ENCODE peak calls at places on chromosomes 4 and X, in seven cellular contexts. F, R, B, A, P, T and H are unnamed samples.

GRCh38 chrX:111133389-111133788 is 37.4 kb downstream of the PAK3 start:
- DNase-seq in F (no peak), P (no peak), A (no peak), T (no peak), B (peak), R (no peak), H (no peak)

GRCh38 chr4:25457053-25457715 is 80.1 kb downstream of the ANAPC4 start:
- DNase-seq in P (no peak), B (peak), R (no peak), T (peak), A (no peak), F (peak), H (no peak)

GRCh38 chr4:183783933-183784622 is 121.0 kb upstream of the STOX2 start:
- DNase-seq in F (no peak), R (no peak), P (no peak), A (no peak), T (peak), B (peak), H (no peak)

GRCh38 chr4:82718067-82718935 is 80.3 kb downstream of the SCD5 start:
- DNase-seq in T (no peak), B (no peak), F (no peak), P (no peak), A (no peak), R (no peak), H (no peak)

GRCh38 chr4:105956566-105956965 is 61.3 kb downstream of the NPNT start:
- DNase-seq in R (no peak), F (no peak), B (no peak), A (no peak), T (no peak), P (no peak), H (no peak)

GRCh38 chr4:801436-802124 is 24.3 kb downstream of the CPLX1 start:
- DNase-seq in A (no peak), P (no peak), B (no peak), R (no peak), T (no peak), F (no peak), H (no peak)

GRCh38 chr4:172770787-172771186 is 397.8 kb upstream of the GALNT7 start:
- DNase-seq in B (no peak), F (no peak), T (no peak), R (no peak), P (no peak), A (no peak), H (no peak)

GRCh38 chrX:108126661-108127060 is 35.1 kb downstream of the ATG4A start:
- DNase-seq in B (peak), T (peak), P (no peak), A (no peak), R (no peak), F (no peak), H (no peak)

GRCh38 chr4:113618205-113618604 is 143.3 kb downstream of the CAMK2D start:
- DNase-seq in A (no peak), R (no peak), P (no peak), T (no peak), F (no peak), B (no peak), H (no peak)

GRCh38 chr4:125620066-125620850 is 305.5 kb downstream of the FAT4 start:
- DNase-seq in B (peak), R (no peak), A (no peak), F (no peak), T (peak), P (no peak), H (no peak)

GRCh38 chrX:101550362-101550761 is at the start of gene ARMCX1:
- DNase-seq in R (peak), T (peak), B (peak), F (peak), A (peak), P (peak), H (peak)

GRCh38 chrX:119425050-119425449 is 25.9 kb downstream of the SLC25A43 start:
- DNase-seq in F (no peak), T (no peak), B (no peak), P (no peak), A (no peak), R (no peak), H (no peak)

GRCh38 chr4:159229164-159229563 is 126.3 kb downstream of the RAPGEF2 start:
- DNase-seq in R (peak), T (peak), F (peak), A (peak), B (peak), P (no peak), H (no peak)

GRCh38 chr4:85094735-85095134 is 128.2 kb upstream of the WDFY3 start:
- DNase-seq in F (no peak), A (no peak), R (no peak), P (no peak), T (no peak), B (no peak), H (no peak)

GRCh38 chrX:44889824-44890223 is 16.8 kb downstream of the KDM6A start:
- DNase-seq in T (no peak), A (no peak), R (no peak), P (no peak), F (no peak), B (no peak), H (no peak)

GRCh38 chrX:48835524-48836329 is at the start of gene PCSK1N:
- DNase-seq in R (no peak), F (peak), P (no peak), A (peak), T (no peak), B (no peak), H (peak)

GRCh38 chr4:52947691-52948397 is 85.7 kb downstream of the RASL11B start:
- DNase-seq in R (no peak), F (peak), P (no peak), A (no peak), B (no peak), T (no peak), H (no peak)

GRCh38 chr4:33551244-33551643 is 2693.1 kb downstream of the ARAP2 start:
- DNase-seq in B (no peak), T (no peak), F (no peak), P (no peak), A (no peak), R (no peak), H (no peak)

GRCh38 chr4:33878710-33879109 is 2365.6 kb downstream of the ARAP2 start:
- DNase-seq in R (no peak), T (no peak), F (no peak), A (no peak), P (no peak), B (no peak), H (no peak)

GRCh38 chr4:26723216-26723615 is 137.4 kb upstream of the STIM2 start:
- DNase-seq in B (no peak), R (no peak), F (no peak), P (no peak), A (no peak), T (no peak), H (no peak)

GRCh38 chr4:30714408-30715031 is 5.6 kb upstream of the PCDH7 start:
- DNase-seq in F (peak), R (peak), P (no peak), B (peak), A (peak), T (peak), H (peak)

GRCh38 chr4:1395941-1396805 is 10.1 kb downstream of the NKX1-1 start:
- DNase-seq in P (no peak), B (no peak), F (no peak), T (no peak), R (no peak), A (no peak), H (no peak)

GRCh38 chr4:10526431-10527222 is 69.4 kb upstream of the ZNF518B start:
- DNase-seq in P (no peak), A (no peak), B (no peak), F (peak), R (no peak), T (no peak), H (peak)

GRCh38 chr4:103498161-103499070 is 221.4 kb downstream of the TACR3 start:
- DNase-seq in A (no peak), R (no peak), F (peak), B (peak), P (no peak), T (peak), H (no peak)

GRCh38 chr4:103634236-103634635 is 85.5 kb downstream of the TACR3 start:
- DNase-seq in B (no peak), A (no peak), F (peak), P (no peak), T (no peak), R (no peak), H (no peak)

GRCh38 chr4:124433500-124433899 is 279.0 kb downstream of the ANKRD50 start:
- DNase-seq in T (peak), F (no peak), R (no peak), B (no peak), A (no peak), P (no peak), H (no peak)

GRCh38 chr4:39591290-39591689 is 47.4 kb downstream of the SMIM14 start:
- DNase-seq in P (no peak), B (peak), R (no peak), A (no peak), T (no peak), F (no peak), H (no peak)

GRCh38 chrX:155213731-155214130 is 2.5 kb upstream of the VBP1 start:
- DNase-seq in T (no peak), B (no peak), R (no peak), F (no peak), A (no peak), P (no peak), H (no peak)

GRCh38 chrX:155215443-155216178 is 649 bp upstream of the VBP1 start:
- DNase-seq in R (no peak), F (no peak), P (no peak), T (no peak), B (no peak), A (no peak), H (no peak)

GRCh38 chrX:155216179-155216939 is at the start of gene VBP1:
- DNase-seq in R (peak), P (peak), A (peak), F (peak), T (peak), B (peak), H (peak)

GRCh38 chrX:155218777-155219176 is 2.5 kb downstream of the VBP1 start:
- DNase-seq in A (no peak), T (no peak), F (no peak), B (no peak), R (no peak), P (no peak), H (no peak)

DNA sequence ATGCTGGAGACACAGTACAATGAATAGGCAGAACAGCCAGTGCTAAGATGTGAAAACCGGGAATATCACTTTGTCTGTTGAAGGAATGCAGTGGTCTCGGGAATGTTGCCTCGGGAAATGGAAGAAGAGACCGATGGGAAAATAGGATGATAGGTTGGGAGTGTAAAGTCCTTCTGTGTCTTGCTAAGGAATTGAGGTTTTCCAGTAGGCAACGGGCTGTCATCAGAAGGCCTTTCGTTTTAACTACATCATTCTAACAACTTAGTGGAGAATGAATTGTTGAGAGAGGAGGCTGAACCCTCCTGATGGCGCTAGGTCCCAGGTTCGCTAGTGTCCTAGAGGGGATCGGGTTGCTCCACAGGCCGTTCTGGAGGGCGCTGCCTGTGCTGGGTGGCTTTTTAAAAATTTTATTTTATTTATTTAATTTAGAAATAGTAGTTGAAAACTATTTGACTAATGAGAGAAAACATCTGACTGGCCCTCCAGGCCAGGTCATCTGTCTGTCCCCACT is 735 bp downstream of the VBP1 start:
- DNase-seq in P (no peak), T (no peak), R (peak), B (peak), A (no peak), F (no peak), H (no peak)
- H3K4ac ChIP-seq in P (no peak), T (no peak), R (no peak), B (peak), A (no peak), F (no peak), H (no peak)

DNA sequence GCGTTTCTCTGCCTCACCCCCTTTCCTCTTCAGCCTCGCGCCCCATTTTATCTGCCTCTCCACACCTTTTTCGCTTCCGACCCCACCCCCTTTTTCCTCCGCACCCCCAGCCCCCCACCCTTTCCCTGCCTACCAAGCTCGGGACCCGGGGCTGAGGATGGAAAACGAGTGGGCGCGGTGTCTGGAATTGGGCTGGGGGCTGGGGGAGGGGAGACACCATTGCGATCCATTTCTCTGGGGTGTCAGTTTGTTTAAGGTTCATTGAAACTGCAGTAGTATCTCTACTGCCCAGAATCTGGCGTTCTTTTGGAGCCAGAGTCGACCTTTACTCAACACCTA is 708 bp downstream of the SLC9A6 start:
- DNase-seq in F (no peak), B (no peak), P (no peak), R (no peak), T (no peak), A (peak), H (no peak)
- H3K4ac ChIP-seq in F (no peak), B (no peak), P (no peak), R (no peak), T (no peak), A (peak), H (no peak)

DNA sequence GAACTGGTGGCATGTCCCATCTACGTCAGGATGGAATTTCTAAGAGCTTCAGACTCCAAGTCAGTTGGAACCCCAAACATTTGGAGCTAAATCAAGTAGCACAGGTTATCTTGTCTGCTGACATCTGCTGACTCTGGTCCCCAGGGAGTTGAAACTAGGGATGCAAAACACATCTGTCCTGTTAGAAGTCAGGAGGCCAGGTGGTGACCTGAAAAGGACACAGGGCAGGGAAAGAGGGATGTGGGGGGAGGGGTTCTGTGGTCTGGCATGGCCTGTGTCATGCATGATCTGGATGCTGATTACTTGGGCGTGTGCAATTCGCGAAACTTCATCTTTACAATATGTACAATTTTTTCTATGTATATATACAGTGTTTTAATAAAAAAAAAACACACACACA is 55.2 kb downstream of the FHDC1 start:
- DNase-seq in B (no peak), P (no peak), F (no peak), A (peak), R (no peak), T (no peak), H (no peak)
- H3K4ac ChIP-seq in B (no peak), P (no peak), F (no peak), A (no peak), R (no peak), T (no peak), H (no peak)

DNA sequence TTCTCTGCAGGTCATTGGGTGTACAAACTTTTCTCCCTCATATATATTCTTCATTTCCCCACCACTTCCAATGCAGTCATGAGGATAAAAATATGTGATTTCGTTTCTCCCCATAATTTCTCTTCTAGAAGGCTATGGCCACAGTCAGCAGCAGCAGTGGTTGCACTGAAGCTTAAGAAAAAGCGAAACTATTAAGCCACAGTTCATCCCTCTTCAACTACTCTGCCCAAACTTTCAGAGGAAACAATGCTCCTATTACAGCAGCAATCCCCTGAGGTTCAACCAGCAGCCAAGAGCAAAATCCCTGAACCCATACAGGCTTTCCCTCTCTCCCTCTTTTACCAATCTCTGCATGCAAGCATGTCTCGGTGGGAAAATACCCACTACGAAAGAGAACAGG is 298.6 kb downstream of the DHX15 start:
- DNase-seq in T (no peak), A (no peak), B (no peak), F (no peak), P (no peak), R (no peak), H (no peak)
- H3K4ac ChIP-seq in T (no peak), A (no peak), B (no peak), F (no peak), P (no peak), R (no peak), H (no peak)

GRCh38 chr4:110224812-110225211 is 26.4 kb upstream of the ELOVL6 start:
- DNase-seq in R (no peak), B (peak), F (no peak), A (peak), P (no peak), T (no peak), H (no peak)
- H3K4ac ChIP-seq in R (no peak), B (no peak), F (no peak), A (no peak), P (no peak), T (no peak), H (no peak)

GRCh38 chrX:6053126-6053625 is 175.5 kb downstream of the NLGN4X start:
- DNase-seq in B (no peak), A (no peak), R (no peak), F (no peak), P (no peak), T (no peak), H (no peak)

GRCh38 chrX:6049132-6049531 is 179.5 kb downstream of the NLGN4X start:
- DNase-seq in R (no peak), B (no peak), T (no peak), F (no peak), P (no peak), A (no peak), H (no peak)

DNA sequence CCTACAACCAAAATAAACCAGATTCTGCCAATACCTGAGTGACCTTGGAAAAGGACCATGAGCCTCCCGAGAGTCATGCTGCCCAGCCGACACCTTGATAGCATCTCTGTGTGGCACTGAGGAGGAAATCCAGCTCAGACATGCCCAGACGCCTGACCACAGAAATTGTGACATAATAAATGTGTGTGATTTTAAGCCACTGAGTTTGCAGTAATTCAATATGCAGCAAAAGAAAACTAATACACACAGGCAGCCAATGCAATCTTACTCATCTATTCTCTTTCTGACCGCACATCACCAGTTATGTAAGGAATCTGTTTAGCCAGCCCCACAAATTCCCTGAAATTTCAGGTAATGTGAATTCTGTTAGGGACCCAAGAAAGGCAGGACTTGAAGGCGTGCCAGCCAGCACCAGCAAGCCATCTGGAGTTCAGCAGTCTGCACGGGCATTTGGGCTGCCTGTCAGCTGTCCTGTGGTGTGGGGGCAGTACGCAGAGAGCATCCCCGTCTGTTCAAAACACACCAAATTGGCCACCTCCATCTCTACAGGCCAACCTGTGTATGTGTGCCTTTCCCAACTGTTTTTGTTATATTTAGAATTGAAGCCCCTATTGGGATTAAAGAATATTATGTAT is 176.4 kb downstream of the NLGN4X start:
- DNase-seq in P (no peak), F (no peak), A (no peak), B (no peak), T (no peak), R (no peak), H (no peak)
- H3K4ac ChIP-seq in P (no peak), F (no peak), A (no peak), B (no peak), T (no peak), R (no peak), H (no peak)

GRCh38 chr4:15420642-15421041 is 7.2 kb upstream of the C1QTNF7 start:
- DNase-seq in A (peak), F (peak), R (no peak), B (peak), P (no peak), T (peak), H (no peak)

GRCh38 chr4:15413010-15413622 is 14.7 kb upstream of the C1QTNF7 start:
- DNase-seq in A (no peak), P (no peak), B (no peak), R (no peak), F (no peak), T (no peak), H (no peak)

GRCh38 chr4:15413623-15414019 is 14.2 kb upstream of the C1QTNF7 start:
- DNase-seq in F (no peak), R (no peak), B (no peak), P (no peak), T (no peak), A (no peak), H (no peak)

GRCh38 chr4:15414601-15415091 is 13.2 kb upstream of the C1QTNF7 start:
- DNase-seq in R (no peak), P (no peak), T (no peak), A (no peak), B (peak), F (no peak), H (no peak)

DNA sequence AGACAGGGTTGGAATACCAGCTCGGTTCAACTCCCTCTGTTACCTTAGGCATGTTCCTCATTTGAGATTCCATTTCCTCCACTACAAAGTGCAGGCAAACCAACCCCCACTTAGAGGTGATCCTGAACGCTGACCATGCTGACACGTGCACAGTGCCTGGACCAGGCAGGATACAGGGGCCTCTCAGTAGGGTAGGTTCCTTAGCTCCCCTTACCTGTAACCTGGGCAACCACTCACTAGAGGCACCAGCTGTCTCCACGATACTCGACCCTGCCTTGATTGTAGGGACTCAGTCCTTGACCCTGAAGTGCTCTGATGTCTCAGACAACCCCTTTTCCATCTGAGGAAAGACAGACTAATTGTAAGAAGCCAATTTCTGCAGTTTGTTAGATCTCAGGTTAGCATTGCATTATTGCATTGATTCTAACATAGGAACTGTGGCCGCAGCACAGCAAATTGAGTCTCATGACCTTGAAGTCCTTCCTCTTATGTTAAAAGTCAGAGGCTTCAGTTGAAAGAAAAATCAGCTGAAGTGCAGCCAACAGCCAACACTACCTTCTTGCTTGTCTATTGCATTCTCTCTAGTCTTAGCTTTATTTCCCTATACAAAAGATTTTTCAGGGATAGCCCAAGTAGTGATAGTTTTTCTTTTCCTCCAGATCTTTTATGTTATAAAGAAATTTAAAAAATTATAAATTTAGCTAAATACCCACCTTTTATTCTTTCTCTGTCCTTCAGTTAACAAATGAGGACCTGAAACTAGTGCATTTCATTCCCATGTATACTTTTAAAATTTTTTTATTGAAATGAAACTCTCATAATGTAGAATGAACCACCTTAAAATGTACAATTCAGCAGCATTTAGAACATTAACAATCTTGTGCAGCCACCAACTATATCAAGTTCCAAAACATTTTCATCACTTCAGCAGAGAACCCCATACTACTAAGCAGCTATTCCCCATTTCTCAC is 11.2 kb upstream of the C1QTNF7 start:
- DNase-seq in P (no peak), R (no peak), T (no peak), F (no peak), A (no peak), B (no peak), H (no peak)
- H3K4ac ChIP-seq in P (no peak), R (no peak), T (no peak), F (no peak), A (no peak), B (no peak), H (no peak)